ENCODE peak calls at places on chromosomes 7 and 10, in seven cellular contexts. A is GM13976, G is HFF-Myc, E is mammary epithelial cell, B is Caco-2, M is GM12865, S is AG04449. O is an unnamed sample.

GRCh38 chr10:130335336-130335735 is 199.1 kb downstream of the GLRX3 start:
- DNase-seq in A (no peak), G (no peak), E (no peak), B (no peak), M (no peak), S (no peak), O (no peak)

GRCh38 chr10:61943699-61944444 is 42.4 kb downstream of the ARID5B start:
- DNase-seq in A (peak; percentile 26), G (no peak), E (peak; percentile 59), B (no peak), M (peak; percentile 82), S (no peak), O (no peak)

GRCh38 chr10:113073549-113074189 is 123.6 kb downstream of the TCF7L2 start:
- DNase-seq in A (no peak), G (peak; percentile 91), E (no peak), B (peak; percentile 96), M (no peak), S (no peak), O (no peak)

GRCh38 chr10:89118091-89118490 is 89.0 kb downstream of the CH25H start:
- DNase-seq in A (no peak), G (no peak), E (peak; percentile 90), B (no peak), M (no peak), S (peak; percentile 56), O (no peak)

GRCh38 chr7:36456135-36456534 is 66.5 kb downstream of the ANLN start:
- DNase-seq in A (no peak), G (no peak), E (no peak), B (no peak), M (no peak), S (no peak), O (no peak)

GRCh38 chr10:109891105-109891504 is 32.2 kb downstream of the XPNPEP1 start:
- DNase-seq in A (no peak), G (no peak), E (peak; percentile 46), B (no peak), M (no peak), S (no peak), O (no peak)

GRCh38 chr7:157211710-157212109 is 73.0 kb downstream of the UBE3C start:
- DNase-seq in A (no peak), G (no peak), E (peak; percentile 1), B (no peak), M (no peak), S (peak; percentile 75), O (no peak)

GRCh38 chr7:157830331-157830730 is 493.5 kb downstream of the DNAJB6 start:
- DNase-seq in A (no peak), G (no peak), E (no peak), B (no peak), M (no peak), S (no peak), O (no peak)

GRCh38 chr7:6447589-6448210 is at the start of gene DAGLB:
- DNase-seq in A (peak; percentile 99), G (peak; percentile 81), E (peak; percentile 87), B (peak; percentile 93), M (peak; percentile 97), S (peak; percentile 24), O (peak; percentile 98)

GRCh38 chr10:99667108-99667751 is 7.9 kb downstream of the ENTPD7 start:
- DNase-seq in A (no peak), G (no peak), E (peak; percentile 91), B (peak; percentile 41), M (no peak), S (no peak), O (no peak)

GRCh38 chr10:100037758-100038315 is 28.1 kb upstream of the DNMBP start:
- DNase-seq in A (no peak), G (no peak), E (peak; percentile 19), B (no peak), M (no peak), S (no peak), O (no peak)

GRCh38 chr7:37206192-37206591 is 242.5 kb downstream of the ELMO1 start:
- DNase-seq in A (no peak), G (no peak), E (no peak), B (no peak), M (no peak), S (no peak), O (no peak)

GRCh38 chr7:45660901-45661211 is 86.7 kb downstream of the ADCY1 start:
- DNase-seq in A (no peak), G (no peak), E (no peak), B (no peak), M (no peak), S (no peak), O (no peak)
- TF ChIP-seq CTCF in A (no peak), G (no peak), E (no peak), B (no peak), M (no peak), S (no peak), O (no peak)

DNA sequence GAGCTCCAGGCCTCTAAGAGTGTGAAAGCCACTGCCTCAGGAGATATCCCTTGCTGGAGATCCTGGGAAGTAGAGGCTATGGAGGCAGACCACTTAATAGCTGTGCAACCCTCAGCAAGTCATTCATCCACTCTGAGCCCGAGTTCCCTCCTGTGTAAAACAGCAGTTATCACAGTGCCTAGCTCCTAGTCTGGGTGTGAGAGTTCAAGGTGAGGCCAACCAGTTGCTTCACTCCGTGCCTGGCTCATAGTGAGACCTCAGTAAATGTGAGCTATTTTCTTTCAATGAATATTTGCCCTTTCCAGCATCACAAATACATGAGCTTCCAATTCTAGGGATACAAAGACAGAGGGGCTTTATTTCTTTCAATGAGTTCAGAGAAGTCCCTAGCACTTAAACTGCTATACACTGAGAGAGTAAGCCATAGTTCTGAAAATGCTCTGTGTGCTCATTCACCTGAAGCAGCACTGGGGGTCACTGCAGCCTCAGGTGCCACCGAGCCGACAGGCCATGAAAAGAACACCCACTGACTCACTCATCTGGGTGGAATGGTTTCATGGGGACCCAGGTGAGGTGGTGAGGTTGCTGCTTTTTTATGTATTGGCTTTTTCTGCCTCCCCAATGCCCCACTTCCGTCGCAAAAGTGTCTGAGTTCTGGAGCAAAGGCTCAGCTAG is 259.8 kb downstream of the KCNMA1 start:
- DNase-seq in A (no peak), G (no peak), E (no peak), B (peak; percentile 56), M (no peak), S (no peak), O (no peak)
- TF ChIP-seq CTCF in A (no peak), G (no peak), E (peak; percentile 11), B (peak; percentile 43), M (no peak), S (no peak), O (no peak)

GRCh38 chr7:126856691-126857291 is 395.9 kb downstream of the GRM8 start:
- DNase-seq in A (peak; percentile 25), G (no peak), E (peak; percentile 16), B (no peak), M (peak; percentile 18), S (no peak), O (no peak)
- TF ChIP-seq CTCF in A (peak; percentile 52), G (peak; percentile 11), E (peak; percentile 80), B (peak; percentile 60), M (peak; percentile 58), S (peak; percentile 6), O (peak; percentile 53)

DNA sequence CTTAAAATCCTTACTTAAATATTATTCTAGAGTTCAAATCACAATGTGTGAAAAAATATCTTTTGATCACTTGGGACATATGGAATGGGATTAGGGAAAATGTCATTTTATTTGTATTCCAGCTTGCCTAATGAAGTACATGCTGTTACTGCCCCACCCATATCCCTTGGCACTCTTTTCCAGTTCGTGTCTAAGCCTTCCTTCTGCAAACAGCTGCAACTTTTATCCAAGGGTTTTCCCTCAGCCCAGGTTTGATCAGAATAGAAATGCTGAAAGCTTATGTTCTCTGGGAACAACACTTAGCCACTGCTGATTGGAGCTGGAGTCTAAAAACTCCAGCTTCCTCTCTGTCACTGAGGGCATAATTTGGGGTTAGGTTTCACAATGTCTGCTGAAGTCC is 214.1 kb upstream of the FAM3C start:
- DNase-seq in A (no peak), G (no peak), E (no peak), B (no peak), M (no peak), S (no peak), O (no peak)
- TF ChIP-seq CTCF in A (no peak), G (no peak), E (no peak), B (no peak), M (no peak), S (no peak), O (no peak)

O was measured in nephron progenitor cell.